ENCODE peak calls at places on chromosomes 3 and 15, in six cellular contexts. V is A549, G is K562, L is HepG2, P is endothelial cell of umbilical vein, K is GM12878. Y is an unnamed sample.
A peak's percentile ranks its signal among the peaks of the same experiment; 100 is the strongest.

GRCh38 chr3:125212509-125213372 is at the start of gene SLC12A8:
- DNase-seq in V (no peak), G (no peak), K (no peak), L (no peak), P (no peak), Y (no peak)

GRCh38 chr3:134885877-134886621 is 91.0 kb downstream of the EPHB1 start:
- DNase-seq in P (no peak), K (peak; percentile 95), G (no peak), L (no peak), V (no peak), Y (peak; percentile 6)

GRCh38 chr15:92907880-92908279 is 7.8 kb downstream of the CHD2 start:
- DNase-seq in K (no peak), P (peak; percentile 86), G (no peak), V (no peak), L (no peak), Y (peak; percentile 46)

GRCh38 chr3:2872884-2873283 is 237.3 kb downstream of the IL5RA start:
- DNase-seq in K (no peak), G (no peak), L (no peak), P (no peak), V (no peak), Y (no peak)

GRCh38 chr3:124837730-124838186 is 49.4 kb downstream of the ITGB5 start:
- DNase-seq in V (peak; percentile 91), P (peak; percentile 83), K (no peak), G (peak; percentile 36), L (peak; percentile 90), Y (no peak)

GRCh38 chr15:60374628-60375081 is 23.1 kb downstream of the ANXA2 start:
- DNase-seq in G (no peak), V (peak; percentile 88), K (no peak), L (peak; percentile 98), P (peak; percentile 98), Y (no peak)

GRCh38 chr3:123834631-123835030 is 49.5 kb downstream of the MYLK start:
- DNase-seq in V (no peak), G (no peak), P (peak; percentile 47), L (no peak), K (no peak), Y (peak; percentile 13)

GRCh38 chr3:189941125-189941524 is 179.6 kb downstream of the P3H2 start:
- DNase-seq in L (peak; percentile 21), K (no peak), P (no peak), V (no peak), G (no peak), Y (no peak)

GRCh38 chr3:185283374-185283935 is 29.6 kb upstream of the EHHADH start:
- DNase-seq in G (no peak), V (peak; percentile 24), L (no peak), K (no peak), P (peak; percentile 10), Y (no peak)

GRCh38 chr15:99481831-99482230 is 84.0 kb upstream of the MEF2A start:
- DNase-seq in K (no peak), G (no peak), P (no peak), L (no peak), V (no peak), Y (no peak)

GRCh38 chr15:60582370-60583036 is 103.6 kb upstream of the ICE2 start:
- DNase-seq in L (peak; percentile 45), V (no peak), G (no peak), P (peak; percentile 49), K (no peak), Y (no peak)

GRCh38 chr3:5078151-5078550 is 43.9 kb upstream of the ARL8B start:
- DNase-seq in G (no peak), L (no peak), P (no peak), V (peak; percentile 29), K (no peak), Y (no peak)

GRCh38 chr3:105315157-105315556 is 51.6 kb upstream of the ALCAM start:
- DNase-seq in L (no peak), P (no peak), K (no peak), V (no peak), G (no peak), Y (no peak)

GRCh38 chr15:75063338-75063737 is 39.9 kb downstream of the PPCDC start:
- DNase-seq in V (no peak), K (no peak), L (no peak), P (no peak), G (no peak), Y (no peak)

GRCh38 chr3:40262331-40262730 is 47.2 kb upstream of the EIF1B start:
- DNase-seq in P (no peak), V (no peak), G (no peak), K (no peak), L (no peak), Y (no peak)

GRCh38 chr3:78754066-78754743 is 1013.6 kb downstream of the ROBO1 start:
- DNase-seq in V (no peak), P (peak; percentile 36), K (no peak), L (peak; percentile 84), G (no peak), Y (no peak)

GRCh38 chr3:190345027-190345821 is 23.0 kb upstream of the CLDN1 start:
- DNase-seq in P (peak; percentile 75), G (no peak), K (no peak), L (peak; percentile 98), V (no peak), Y (no peak)

GRCh38 chr3:120855665-120856437 is 52.2 kb upstream of the STXBP5L start:
- DNase-seq in G (no peak), V (no peak), K (no peak), P (no peak), L (no peak), Y (no peak)

GRCh38 chr3:171774516-171774915 is 35.8 kb downstream of the PLD1 start:
- DNase-seq in K (no peak), P (no peak), G (no peak), V (no peak), L (no peak), Y (no peak)

GRCh38 chr3:4793311-4793710 is 185.9 kb upstream of the BHLHE40 start:
- DNase-seq in G (no peak), L (no peak), K (no peak), P (no peak), V (no peak), Y (no peak)

GRCh38 chr3:10371167-10371566 is 50.3 kb upstream of the SEC13 start:
- DNase-seq in V (no peak), P (no peak), G (no peak), L (no peak), K (no peak), Y (peak; percentile 15)

GRCh38 chr3:124092811-124093210 is 100.9 kb upstream of the ROPN1 start:
- DNase-seq in G (no peak), V (no peak), K (no peak), L (no peak), P (no peak), Y (no peak)

DNA sequence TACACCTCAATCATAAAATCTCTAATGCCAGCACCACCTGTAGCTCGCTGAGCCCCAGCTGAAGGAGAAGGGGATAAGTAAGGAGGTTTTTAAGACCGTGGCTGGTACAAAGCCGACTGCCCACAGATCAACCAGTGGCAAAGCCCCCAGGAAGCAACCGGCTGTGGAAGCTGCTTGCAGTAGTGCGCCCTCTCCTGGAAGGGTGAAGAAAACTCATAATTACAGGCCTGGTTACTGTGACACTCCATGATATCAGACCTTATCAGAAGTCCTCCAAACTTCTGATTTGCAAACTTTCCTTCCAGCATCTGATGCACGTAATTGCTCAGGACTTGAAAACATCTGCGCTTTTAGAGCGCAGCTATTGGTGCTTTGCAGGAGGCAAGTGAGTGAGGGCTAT is 63.1 kb upstream of the MCTP2 start:
- DNase-seq in G (peak; percentile 17), L (peak; percentile 6), V (no peak), K (no peak), P (no peak), Y (peak; percentile 42)
- TF ChIP-seq CTCF in G (no peak), L (peak; percentile 45), V (no peak), K (peak; percentile 28), P (no peak), Y (peak; percentile 58)

GRCh38 chr3:99753268-99753975 is 64.2 kb upstream of the CMSS1 start:
- DNase-seq in P (peak; percentile 77), K (peak; percentile 40), G (peak; percentile 5), V (peak; percentile 13), L (peak; percentile 28), Y (peak; percentile 66)
- TF ChIP-seq MYC in P (no peak), K (no peak), G (no peak), V (no peak), L (no peak), Y (no peak)

DNA sequence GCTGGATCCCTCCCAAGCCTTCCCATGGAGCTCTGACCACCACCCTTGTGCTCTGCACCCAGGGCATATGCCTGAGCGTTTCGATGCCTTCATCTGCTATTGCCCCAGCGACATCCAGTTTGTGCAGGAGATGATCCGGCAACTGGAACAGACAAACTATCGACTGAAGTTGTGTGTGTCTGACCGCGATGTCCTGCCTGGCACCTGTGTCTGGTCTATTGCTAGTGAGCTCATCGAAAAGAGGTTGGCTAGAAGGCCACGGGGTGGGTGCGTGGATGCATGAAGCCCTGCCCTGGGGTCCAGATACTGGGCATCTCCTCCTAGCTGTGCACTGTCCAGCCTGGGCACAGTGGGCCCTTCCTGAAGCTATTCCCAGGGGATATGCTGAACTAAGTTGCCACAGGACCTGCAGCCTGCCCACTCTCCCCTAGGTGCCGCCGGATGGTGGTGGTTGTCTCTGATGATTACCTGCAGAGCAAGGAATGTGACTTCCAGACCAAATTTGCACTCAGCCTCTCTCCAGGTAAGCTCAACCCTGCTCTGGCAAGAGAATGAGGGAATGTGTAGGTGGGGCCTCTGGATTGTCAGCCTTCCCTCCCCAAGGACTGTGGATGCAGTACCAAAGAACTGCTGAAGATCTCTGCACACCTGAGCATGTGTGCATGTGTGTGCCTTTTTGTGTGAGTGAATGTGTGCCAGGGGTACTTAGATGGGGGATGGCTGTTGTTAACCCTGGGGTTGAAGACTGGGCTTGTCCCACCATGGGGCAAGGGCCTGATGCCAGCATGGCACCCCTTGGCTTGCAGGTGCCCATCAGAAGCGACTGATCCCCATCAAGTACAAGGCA is 2.1 kb downstream of the MYD88 start:
- DNase-seq in P (no peak), V (no peak), L (no peak), G (no peak), K (no peak), Y (no peak)
- TF ChIP-seq CTCF in P (no peak), V (no peak), L (peak; percentile 22), G (no peak), K (no peak), Y (no peak)

GRCh38 chr15:45586990-45587860 is at the start of gene BLOC1S6:
- DNase-seq in P (peak; percentile 92), G (peak; percentile 96), V (peak; percentile 50), K (peak; percentile 74), L (peak; percentile 91), Y (peak; percentile 97)

GRCh38 chr15:45588199-45588910 is 1.2 kb downstream of the BLOC1S6 start:
- DNase-seq in K (no peak), V (no peak), P (peak; percentile 43), G (no peak), L (peak; percentile 16), Y (peak; percentile 16)

GRCh38 chr15:45587861-45588170 is 637 bp downstream of the BLOC1S6 start:
- DNase-seq in G (no peak), K (no peak), L (no peak), P (no peak), V (no peak), Y (no peak)

GRCh38 chr15:45585069-45585468 is 2.1 kb upstream of the BLOC1S6 start:
- DNase-seq in V (no peak), L (no peak), P (no peak), G (no peak), K (no peak), Y (no peak)

DNA sequence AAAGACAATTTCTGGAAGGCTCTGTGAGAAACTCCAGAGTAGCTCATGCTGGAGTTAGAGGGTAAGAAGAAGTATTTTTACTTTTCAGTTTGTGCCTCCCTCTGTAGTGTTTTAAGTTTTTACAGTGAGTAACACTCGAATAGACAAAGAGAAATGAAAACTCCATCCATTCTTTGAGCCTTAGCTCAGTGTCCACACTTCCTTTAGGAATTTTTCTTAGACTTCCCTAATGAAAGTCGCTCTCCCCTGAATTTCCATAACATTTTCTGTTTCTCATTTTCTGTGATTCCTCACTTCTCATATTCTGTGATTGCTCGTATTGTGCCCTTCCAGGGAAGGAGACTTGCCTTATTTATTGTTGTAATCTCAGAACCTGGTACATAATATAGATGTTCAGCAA is 2.1 kb downstream of the BLOC1S6 start:
- DNase-seq in K (no peak), L (no peak), P (no peak), G (no peak), V (no peak), Y (no peak)
- TF ChIP-seq MYC in K (no peak), L (no peak), P (no peak), G (no peak), V (no peak), Y (no peak)